ENCODE peak calls at places on chromosomes 4 and X, in eight cellular contexts. B is ovary, P is sigmoid colon, T is hepatocyte, X is NT2/D1, L is left lung, K is cardiac muscle cell, Q is Karpas-422. H is an unnamed sample. For H3K4me1, the result is how much of the 10 kb centered on the place peaks cover.

GRCh38 chr4:89022426-89023128 is 34.4 kb downstream of the FAM13A start:
- DNase-seq in K (no peak), Q (no peak), X (no peak), P (no peak), L (no peak), B (no peak), T (no peak), H (no peak)

GRCh38 chr4:73608677-73609594 is 11.3 kb downstream of the RASSF6 start:
- DNase-seq in B (no peak), K (no peak), Q (no peak), L (no peak), X (no peak), T (peak), P (no peak), H (no peak)

GRCh38 chr4:156781852-156782251 is 189.7 kb downstream of the PDGFC start:
- DNase-seq in P (no peak), L (no peak), Q (no peak), X (no peak), K (no peak), T (no peak), B (no peak), H (no peak)

GRCh38 chrX:19670854-19671620 is 155.7 kb upstream of the MAP3K15 start:
- DNase-seq in P (peak), K (peak), B (no peak), X (no peak), T (peak), Q (no peak), L (no peak), H (no peak)

GRCh38 chr4:108529984-108530901 is 90.1 kb upstream of the RPL34 start:
- DNase-seq in L (no peak), T (no peak), Q (no peak), B (no peak), P (no peak), K (no peak), X (no peak), H (no peak)

GRCh38 chr4:162497564-162498167 is 333.9 kb upstream of the FSTL5 start:
- DNase-seq in B (no peak), Q (peak), P (no peak), X (no peak), L (no peak), T (peak), K (peak), H (no peak)

GRCh38 chrX:27555514-27555913 is 34.6 kb upstream of the DCAF8L2 start:
- DNase-seq in X (peak), P (no peak), T (peak), K (peak), Q (peak), L (no peak), B (no peak), H (no peak)

GRCh38 chr4:1472148-1472797 is 66.0 kb upstream of the NKX1-1 start:
- DNase-seq in P (peak), K (no peak), B (peak), X (no peak), Q (no peak), T (no peak), L (peak), H (no peak)

GRCh38 chr4:124650614-124651013 is 61.9 kb downstream of the ANKRD50 start:
- DNase-seq in L (peak), T (no peak), B (no peak), K (no peak), X (no peak), P (no peak), Q (no peak), H (no peak)

GRCh38 chr4:125666635-125667034 is 351.9 kb downstream of the FAT4 start:
- DNase-seq in P (no peak), L (no peak), B (no peak), K (no peak), X (no peak), Q (no peak), T (no peak), H (no peak)

GRCh38 chr4:67892905-67893304 is 9.1 kb upstream of the TMPRSS11D start:
- DNase-seq in P (no peak), B (no peak), T (no peak), Q (no peak), L (no peak), X (no peak), K (no peak), H (no peak)

GRCh38 chrX:40843643-40844042 is 108.3 kb upstream of the MED14 start:
- DNase-seq in B (no peak), X (no peak), Q (no peak), K (no peak), L (no peak), P (no peak), T (no peak), H (no peak)

DNA sequence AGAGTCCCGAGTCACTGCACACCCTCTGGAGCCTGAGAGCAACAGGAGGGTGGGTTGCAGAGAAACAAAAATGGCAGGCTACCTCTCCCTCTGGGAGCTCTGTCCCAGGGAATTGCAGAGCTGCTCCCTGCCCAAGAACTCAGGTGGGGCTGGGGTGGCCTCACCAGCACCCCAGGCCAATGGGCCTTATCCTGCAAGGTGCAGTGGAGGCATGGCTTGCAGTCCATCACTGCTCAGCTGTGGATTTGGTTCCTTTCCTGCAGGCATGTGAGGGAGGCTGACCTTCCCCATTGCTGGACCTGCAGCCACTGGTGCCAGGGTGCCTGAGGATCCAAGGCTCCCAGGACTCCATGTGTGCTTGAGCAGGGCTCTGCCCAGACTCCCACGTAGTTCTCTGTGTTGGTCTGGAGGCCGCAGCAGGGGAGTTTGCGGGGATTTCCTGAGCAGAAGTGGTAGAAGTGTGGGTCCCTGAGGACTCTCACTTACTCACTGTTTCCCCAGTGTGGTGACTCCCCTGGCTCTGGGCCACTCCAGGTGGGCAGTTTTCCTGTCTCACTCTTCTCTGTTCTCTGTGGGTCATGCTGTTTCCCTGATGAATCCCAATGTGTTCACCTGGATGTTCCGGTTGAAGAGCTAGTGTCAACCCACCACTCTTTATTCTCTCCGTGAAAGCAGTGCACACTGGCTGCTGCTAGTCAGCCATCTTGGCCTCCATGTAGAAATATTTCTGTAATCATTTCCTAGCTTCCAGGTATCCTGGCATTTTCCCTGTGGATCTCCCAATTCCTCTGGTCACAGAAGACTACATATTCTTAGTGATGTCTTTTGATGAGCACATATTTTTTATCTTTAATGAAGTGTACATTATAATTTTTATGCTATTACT is 82.3 kb downstream of the ARHGAP24 start:
- DNase-seq in P (no peak), T (no peak), B (no peak), Q (peak), L (no peak), K (no peak), X (no peak), H (no peak)
- H3K4me1 ChIP-seq in P (under half), T (under half), B (under half), Q (under half), L (under half), K (under half), X (under half), H (under half)

GRCh38 chr4:6281436-6282144 is 11.9 kb downstream of the WFS1 start:
- DNase-seq in P (peak), T (no peak), L (peak), K (no peak), X (no peak), B (peak), Q (no peak), H (no peak)

GRCh38 chr4:6283282-6283681 is 13.6 kb downstream of the WFS1 start:
- DNase-seq in K (no peak), X (no peak), Q (no peak), P (no peak), T (no peak), L (peak), B (no peak), H (no peak)

GRCh38 chr4:6280365-6280996 is 10.8 kb downstream of the WFS1 start:
- DNase-seq in B (peak), T (no peak), P (no peak), L (peak), K (no peak), X (no peak), Q (no peak), H (no peak)

GRCh38 chr4:6279582-6280289 is 10.1 kb downstream of the WFS1 start:
- DNase-seq in X (no peak), K (no peak), B (no peak), P (no peak), Q (no peak), L (peak), T (no peak), H (no peak)

DNA sequence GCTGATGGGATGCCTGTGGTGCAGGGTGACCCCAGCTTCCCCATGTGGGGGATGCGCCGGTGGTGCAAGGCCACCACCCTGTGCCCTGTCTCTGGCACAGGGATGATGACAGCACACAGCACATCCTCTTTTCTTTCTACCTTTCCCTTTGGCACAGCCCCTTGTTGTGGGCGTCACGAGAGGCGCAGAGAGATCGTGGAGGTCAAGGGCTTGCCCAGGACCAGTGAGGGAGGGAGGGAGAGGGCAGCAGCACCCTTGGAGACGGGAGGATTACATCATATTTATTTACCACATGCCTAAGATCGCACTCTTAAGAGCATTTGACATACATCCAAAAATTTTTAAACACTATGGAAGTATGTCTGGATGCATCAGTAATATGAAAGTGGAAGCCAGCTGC is 12.6 kb downstream of the WFS1 start:
- DNase-seq in P (no peak), Q (no peak), B (peak), L (peak), T (no peak), X (no peak), K (peak), H (no peak)
- H3K4me1 ChIP-seq in P (under half), Q (under half), B (under half), L (under half), T (under half), X (under half), K (under half), H (half or more)

DNA sequence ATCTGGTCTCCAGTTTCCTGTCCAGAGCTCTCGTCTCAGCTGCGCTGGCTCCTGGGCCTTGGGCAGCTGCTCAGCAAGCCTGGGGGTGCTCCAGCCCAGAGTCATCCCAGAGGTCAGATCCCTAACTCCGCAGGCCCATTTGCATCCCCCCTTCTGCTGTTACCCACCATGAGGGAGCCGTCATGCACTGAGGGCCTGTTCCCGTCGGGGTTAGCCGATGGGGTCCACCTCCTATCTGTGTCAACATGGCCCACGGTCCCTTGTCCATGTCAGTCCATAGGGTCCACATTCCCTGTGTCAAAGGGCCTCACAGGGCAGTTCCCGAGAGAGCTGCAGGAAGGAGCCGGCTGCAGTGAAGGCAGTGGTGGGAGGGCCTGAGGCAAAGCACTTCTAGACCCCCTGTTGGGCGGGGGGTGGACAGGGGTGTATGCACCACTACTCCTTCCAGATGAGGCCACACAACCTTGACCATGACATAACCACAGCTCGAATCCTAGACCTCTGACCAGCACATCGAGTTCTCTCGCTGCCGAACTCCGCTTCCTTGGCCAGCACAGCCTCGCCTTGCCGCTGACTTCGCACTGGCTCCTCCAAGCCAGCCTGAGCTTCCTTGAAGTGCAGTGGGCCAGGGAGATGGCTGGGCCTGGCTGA is 24.9 kb downstream of the WDR1 start:
- DNase-seq in K (no peak), X (no peak), Q (no peak), T (no peak), P (no peak), L (peak), B (no peak), H (peak)
- H3K4me1 ChIP-seq in K (half or more), X (under half), Q (under half), T (under half), P (half or more), L (under half), B (under half), H (half or more)

GRCh38 chr4:87038837-87039715 is 104.3 kb downstream of the AFF1 start:
- DNase-seq in T (peak), Q (no peak), B (no peak), P (peak), L (peak), K (peak), X (no peak), H (peak)

GRCh38 chr4:87034527-87034926 is 99.7 kb downstream of the AFF1 start:
- DNase-seq in Q (no peak), X (no peak), B (no peak), P (no peak), T (no peak), L (no peak), K (no peak), H (no peak)

GRCh38 chr4:87037921-87038320 is 103.1 kb downstream of the AFF1 start:
- DNase-seq in B (no peak), K (no peak), X (no peak), L (no peak), Q (no peak), T (no peak), P (no peak), H (no peak)

GRCh38 chr4:87035881-87036509 is 101.2 kb downstream of the AFF1 start:
- DNase-seq in B (no peak), P (no peak), X (no peak), K (no peak), T (no peak), L (no peak), Q (no peak), H (no peak)

DNA sequence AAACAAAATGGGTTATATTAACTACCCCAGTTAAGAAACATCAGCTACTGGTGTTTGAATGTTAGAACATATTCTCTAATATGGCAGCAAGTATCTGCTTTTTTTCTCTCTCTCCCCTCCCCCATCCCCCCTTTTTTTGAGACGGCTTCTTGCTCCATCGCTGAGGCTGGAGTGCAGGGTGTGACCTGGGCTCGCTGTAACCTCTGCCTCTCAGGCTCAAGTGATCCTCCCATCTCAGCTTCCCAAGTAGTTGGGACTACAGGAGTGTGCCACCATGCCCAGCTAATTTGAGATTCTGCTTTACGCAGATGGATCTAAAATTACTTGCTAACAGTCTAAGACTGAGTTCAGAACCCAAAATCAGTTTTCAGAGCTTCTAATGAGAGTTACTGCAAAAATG is 101.9 kb downstream of the AFF1 start:
- DNase-seq in P (no peak), K (no peak), T (no peak), Q (no peak), X (no peak), L (no peak), B (no peak), H (no peak)
- H3K4me1 ChIP-seq in P (half or more), K (half or more), T (under half), Q (under half), X (under half), L (under half), B (under half), H (half or more)